ENCODE peak calls at places on chromosomes 2 and 18, in ten cellular contexts. S is transverse colon; H is tibial nerve; O is astrocyte; P is fibroblast of lung; U is CD8-positive, alpha-beta memory T cell; Q is left lung; R is neuronal stem cell; K is spleen; M is SJSA1. A is an unnamed sample.

GRCh38 chr2:122643725-122644329 is 888.4 kb downstream of the TSN start:
- DNase-seq in M (no peak), R (no peak), K (no peak), P (peak; percentile 45), U (no peak), Q (no peak), O (peak; percentile 70), H (no peak), S (no peak), A (no peak)

GRCh38 chr2:207504513-207505171 is 25.1 kb upstream of the CREB1 start:
- DNase-seq in H (no peak), P (peak; percentile 83), U (no peak), O (peak; percentile 96), S (no peak), M (peak; percentile 82), K (no peak), R (no peak), Q (no peak), A (no peak)

GRCh38 chr2:28582595-28582994 is 86.7 kb downstream of the PLB1 start:
- DNase-seq in K (no peak), M (no peak), H (no peak), U (no peak), O (no peak), Q (peak; percentile 26), S (no peak), R (no peak), P (no peak), A (no peak)

GRCh38 chr2:178891265-178891958 is 84.2 kb upstream of the TTN start:
- DNase-seq in U (peak; percentile 54), Q (no peak), M (peak; percentile 39), P (peak; percentile 82), H (peak; percentile 51), S (peak; percentile 50), R (peak; percentile 83), O (peak; percentile 36), K (no peak), A (no peak)

GRCh38 chr18:65409266-65409665 is 341.5 kb upstream of the CDH7 start:
- DNase-seq in K (no peak), O (no peak), R (no peak), S (no peak), M (no peak), U (no peak), P (no peak), Q (no peak), H (no peak), A (no peak)

GRCh38 chr2:171318463-171318934 is 115.3 kb downstream of the METTL8 start:
- DNase-seq in U (no peak), R (no peak), O (peak; percentile 26), S (peak; percentile 31), Q (no peak), P (peak; percentile 17), K (no peak), M (no peak), H (no peak), A (no peak)

GRCh38 chr2:120535081-120535480 is 189.1 kb downstream of the INHBB start:
- DNase-seq in K (no peak), Q (no peak), S (no peak), H (no peak), O (no peak), R (no peak), P (no peak), U (no peak), M (no peak), A (no peak)

GRCh38 chr2:63827749-63828148 is 13.9 kb upstream of the UGP2 start:
- DNase-seq in O (peak; percentile 97), K (no peak), R (no peak), H (no peak), P (peak; percentile 79), U (no peak), S (no peak), Q (no peak), M (peak; percentile 89), A (no peak)

GRCh38 chr2:95354469-95354901 is 48.0 kb upstream of the FAHD2A start:
- DNase-seq in M (no peak), P (no peak), S (no peak), Q (peak; percentile 20), O (no peak), R (no peak), K (no peak), U (no peak), H (no peak), A (no peak)

GRCh38 chr2:24830786-24831185 is 37.6 kb downstream of the CENPO start:
- DNase-seq in K (peak; percentile 50), Q (no peak), R (no peak), O (no peak), U (no peak), P (no peak), S (no peak), M (no peak), H (no peak), A (no peak)

GRCh38 chr2:172427990-172428840 is 829 bp downstream of the ITGA6 start:
- DNase-seq in U (peak; percentile 79), Q (peak; percentile 52), P (peak; percentile 23), H (peak; percentile 26), S (peak; percentile 79), M (peak; percentile 32), R (peak; percentile 42), O (no peak), K (peak; percentile 88), A (peak; percentile 65)

GRCh38 chr2:19123556-19123955 is 234.9 kb downstream of the OSR1 start:
- DNase-seq in R (no peak), S (no peak), O (no peak), M (no peak), K (no peak), U (no peak), H (no peak), Q (no peak), P (no peak), A (no peak)

GRCh38 chr2:10447300-10448207 is 573 bp downstream of the ODC1 start:
- DNase-seq in M (peak; percentile 71), S (peak; percentile 69), U (no peak), R (no peak), P (peak; percentile 46), K (peak; percentile 96), Q (no peak), H (no peak), O (peak; percentile 35), A (peak; percentile 83)

GRCh38 chr2:75646583-75647425 is at the start of gene MRPL19:
- DNase-seq in K (peak; percentile 93), U (peak; percentile 80), Q (peak; percentile 91), S (peak; percentile 90), O (peak; percentile 94), R (peak; percentile 69), P (peak; percentile 95), H (peak; percentile 63), M (peak; percentile 81), A (peak; percentile 84)

DNA sequence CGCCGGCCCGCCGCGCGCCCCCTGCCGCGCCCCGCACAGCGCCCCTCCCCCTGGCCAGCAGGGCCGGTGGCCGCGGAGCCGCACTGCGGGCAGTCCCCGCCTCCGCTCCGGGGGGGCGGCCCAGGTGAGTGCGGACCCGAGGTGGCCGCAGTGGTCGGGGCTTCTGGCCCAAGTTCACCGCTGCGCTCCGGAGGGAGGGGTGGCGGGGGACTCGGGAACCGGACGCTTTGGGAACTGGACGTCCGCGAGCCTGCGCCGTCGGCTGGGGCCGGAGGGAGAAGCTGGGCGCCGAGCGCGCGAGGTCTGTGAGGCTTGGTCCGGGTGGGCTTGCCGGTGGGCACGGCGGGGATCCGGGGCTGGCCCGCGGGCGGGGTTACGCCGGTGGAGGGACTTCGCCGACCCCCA is 587 bp upstream of the LDLRAD4 start:
- DNase-seq in S (peak; percentile 35), U (no peak), P (no peak), K (no peak), H (no peak), M (no peak), R (no peak), O (no peak), Q (no peak), A (no peak)
- H3K4me1 ChIP-seq in S (peaks cover 31% of the 10 kb centered on the region), U (peaks cover 22% of the 10 kb centered on the region), P (no peaks in the 10 kb centered on the region), K (peaks cover 65% of the 10 kb centered on the region), H (peaks cover 65% of the 10 kb centered on the region), M (peaks cover 14% of the 10 kb centered on the region), R (peaks cover 4% of the 10 kb centered on the region), O (peaks cover 31% of the 10 kb centered on the region), Q (peaks cover 24% of the 10 kb centered on the region), A (peaks cover 64% of the 10 kb centered on the region)

DNA sequence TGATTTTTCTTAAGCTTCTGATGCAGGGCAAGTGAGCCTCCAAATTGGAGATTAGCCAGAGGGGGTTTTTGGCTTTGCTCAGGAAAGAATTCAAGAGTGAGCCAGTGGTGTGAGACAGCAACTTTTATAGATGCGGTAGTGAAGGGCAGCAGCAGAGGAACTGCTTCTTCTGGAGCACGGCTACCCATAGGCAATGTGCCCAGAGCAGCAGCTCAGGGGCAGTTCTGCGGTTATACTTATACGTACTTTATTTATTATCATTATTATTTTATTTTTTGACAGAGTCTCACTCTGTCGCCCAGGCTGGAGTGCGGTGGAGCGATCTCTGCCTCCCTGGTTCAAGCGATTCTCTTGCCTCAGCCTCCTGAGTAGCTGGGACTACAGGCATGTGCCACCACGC is 19.7 kb upstream of the NT5DC4 start:
- DNase-seq in S (no peak), H (no peak), O (peak; percentile 26), P (peak; percentile 63), M (no peak), Q (peak; percentile 53), K (no peak), R (no peak), U (no peak), A (no peak)
- H3K9me3 ChIP-seq in S (no peaks in the 10 kb centered on the region), H (no peaks in the 10 kb centered on the region), O (no peaks in the 10 kb centered on the region), P (no peaks in the 10 kb centered on the region), M (no peaks in the 10 kb centered on the region), Q (no peaks in the 10 kb centered on the region), K (no peaks in the 10 kb centered on the region), R (no peaks in the 10 kb centered on the region), U (no peaks in the 10 kb centered on the region), A (no peaks in the 10 kb centered on the region)

DNA sequence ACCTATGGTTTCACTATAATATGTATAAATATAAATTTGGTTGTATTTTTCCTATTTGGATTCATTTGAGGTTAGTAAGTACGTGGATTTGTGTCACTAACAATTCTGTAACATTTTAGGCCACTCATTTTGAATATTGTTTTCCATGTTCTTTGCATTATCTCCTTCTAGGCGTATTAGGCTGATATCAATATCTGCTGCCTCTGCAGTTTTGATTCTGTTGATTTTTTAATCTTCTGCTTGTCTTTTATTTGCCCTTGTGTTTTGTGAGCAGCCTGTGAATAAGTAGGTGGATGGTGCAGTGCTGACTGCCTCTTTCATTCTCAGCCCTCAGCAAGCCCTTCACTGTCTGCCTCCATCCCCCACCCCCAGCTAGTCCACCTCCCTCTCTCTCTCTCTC is 165.7 kb upstream of the BCL2L11 start:
- DNase-seq in K (no peak), R (no peak), U (no peak), Q (no peak), O (no peak), S (no peak), P (no peak), M (no peak), H (no peak), A (no peak)
- H3K4me1 ChIP-seq in K (no peaks in the 10 kb centered on the region), R (no peaks in the 10 kb centered on the region), U (no peaks in the 10 kb centered on the region), Q (no peaks in the 10 kb centered on the region), O (no peaks in the 10 kb centered on the region), S (no peaks in the 10 kb centered on the region), P (no peaks in the 10 kb centered on the region), M (no peaks in the 10 kb centered on the region), H (no peaks in the 10 kb centered on the region), A (no peaks in the 10 kb centered on the region)

DNA sequence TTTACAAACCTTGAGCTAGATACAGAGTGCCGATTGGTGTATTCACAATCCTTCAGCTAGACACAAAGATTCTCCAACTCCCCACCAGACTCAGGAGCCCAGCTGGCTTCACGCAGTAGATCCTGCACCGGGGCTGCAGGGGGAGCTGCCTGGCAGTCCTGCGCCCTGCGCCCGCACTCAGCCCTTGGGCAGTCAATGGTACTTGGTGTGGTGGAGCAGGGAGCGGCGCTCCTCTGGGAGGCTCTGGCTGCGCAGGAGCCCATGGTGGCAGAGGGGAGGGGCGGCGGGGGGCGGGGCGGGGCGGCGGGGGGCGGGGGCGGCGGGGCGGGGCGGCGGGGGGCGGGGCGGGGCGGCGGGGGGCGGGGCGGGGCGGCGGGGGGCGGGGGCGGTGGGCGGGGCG is 923.4 kb downstream of the SOCS6 start:
- DNase-seq in S (no peak), K (no peak), U (no peak), O (no peak), R (no peak), P (no peak), M (no peak), H (no peak), Q (no peak), A (no peak)
- H3K9me3 ChIP-seq in S (no peaks in the 10 kb centered on the region), K (no peaks in the 10 kb centered on the region), U (no peaks in the 10 kb centered on the region), O (no peaks in the 10 kb centered on the region), R (no peaks in the 10 kb centered on the region), P (no peaks in the 10 kb centered on the region), M (no peaks in the 10 kb centered on the region), H (no peaks in the 10 kb centered on the region), Q (peaks cover 2% of the 10 kb centered on the region), A (no peaks in the 10 kb centered on the region)

A was measured in lower lobe of right lung.